ENCODE peak calls at places on chromosomes 7 and 10, in six cellular contexts. M, V, B, C, R and J are unnamed samples. For H3K27me3, the result is how much of the 10 kb centered on the place peaks cover.

GRCh38 chr10:103546401-103546800 is 52.9 kb downstream of the NEURL1 start:
- DNase-seq in M (no peak), V (peak), B (no peak), C (peak), R (no peak), J (no peak)

GRCh38 chr10:86497621-86498020 is 24.0 kb downstream of the WAPL start:
- DNase-seq in M (no peak), V (no peak), B (no peak), C (no peak), R (no peak), J (no peak)

GRCh38 chr10:22053048-22053447 is 49.5 kb upstream of the DNAJC1 start:
- DNase-seq in M (no peak), V (no peak), B (no peak), C (no peak), R (no peak), J (no peak)

GRCh38 chr7:100801833-100802568 is 25.3 kb downstream of the EPHB4 start:
- DNase-seq in M (peak), V (no peak), B (peak), C (peak), R (peak), J (no peak)

GRCh38 chr10:89625041-89625765 is 19.8 kb downstream of the PANK1 start:
- DNase-seq in M (no peak), V (no peak), B (no peak), C (no peak), R (no peak), J (no peak)

GRCh38 chr10:48551796-48552591 is 52.9 kb downstream of the ARHGAP22 start:
- DNase-seq in M (peak), V (no peak), B (peak), C (no peak), R (peak), J (no peak)

GRCh38 chr10:97713351-97713827 is at the start of gene MARVELD1:
- DNase-seq in M (peak), V (peak), B (peak), C (peak), R (peak), J (peak)

GRCh38 chr10:100776671-100777070 is 31.3 kb downstream of the PAX2 start:
- DNase-seq in M (no peak), V (no peak), B (no peak), C (no peak), R (no peak), J (no peak)

GRCh38 chr10:31288961-31289360 is 30.1 kb upstream of the ZEB1 start:
- DNase-seq in M (no peak), V (no peak), B (no peak), C (no peak), R (no peak), J (no peak)

GRCh38 chr10:119818889-119819270 is 53.8 kb downstream of the MCMBP start:
- DNase-seq in M (no peak), V (no peak), B (peak), C (no peak), R (no peak), J (no peak)

GRCh38 chr7:50940621-50941020 is 157.9 kb upstream of the GRB10 start:
- DNase-seq in M (no peak), V (no peak), B (no peak), C (no peak), R (no peak), J (no peak)

GRCh38 chr7:3399858-3400257 is 98.8 kb downstream of the SDK1 start:
- DNase-seq in M (no peak), V (no peak), B (peak), C (no peak), R (no peak), J (no peak)

GRCh38 chr7:129952164-129952652 is 552 bp downstream of the UBE2H start:
- DNase-seq in M (peak), V (peak), B (peak), C (peak), R (peak), J (no peak)

GRCh38 chr10:12741255-12741915 is 260.1 kb downstream of the CCDC3 start:
- DNase-seq in M (peak), V (peak), B (no peak), C (no peak), R (peak), J (no peak)

GRCh38 chr7:39949980-39950472 is at the start of gene CDK13:
- DNase-seq in M (peak), V (peak), B (peak), C (peak), R (peak), J (peak)

GRCh38 chr10:96118604-96119450 is 11.3 kb upstream of the ZNF518A start:
- DNase-seq in M (no peak), V (no peak), B (no peak), C (no peak), R (no peak), J (no peak)
- H3K27me3 ChIP-seq in M (under half), V (half or more), B (under half), C (under half), R (under half), J (under half)

GRCh38 chr10:23742368-23742767 is 303.5 kb downstream of the OTUD1 start:
- DNase-seq in M (no peak), V (no peak), B (no peak), C (no peak), R (no peak), J (no peak)
- H3K27ac ChIP-seq in M (no peak), V (no peak), B (no peak), C (no peak), R (no peak), J (no peak)

GRCh38 chr7:157785486-157786186 is 448.8 kb downstream of the DNAJB6 start:
- DNase-seq in M (no peak), V (no peak), B (no peak), C (no peak), R (no peak), J (no peak)
- H3K27me3 ChIP-seq in M (under half), V (under half), B (under half), C (under half), R (under half), J (under half)

DNA sequence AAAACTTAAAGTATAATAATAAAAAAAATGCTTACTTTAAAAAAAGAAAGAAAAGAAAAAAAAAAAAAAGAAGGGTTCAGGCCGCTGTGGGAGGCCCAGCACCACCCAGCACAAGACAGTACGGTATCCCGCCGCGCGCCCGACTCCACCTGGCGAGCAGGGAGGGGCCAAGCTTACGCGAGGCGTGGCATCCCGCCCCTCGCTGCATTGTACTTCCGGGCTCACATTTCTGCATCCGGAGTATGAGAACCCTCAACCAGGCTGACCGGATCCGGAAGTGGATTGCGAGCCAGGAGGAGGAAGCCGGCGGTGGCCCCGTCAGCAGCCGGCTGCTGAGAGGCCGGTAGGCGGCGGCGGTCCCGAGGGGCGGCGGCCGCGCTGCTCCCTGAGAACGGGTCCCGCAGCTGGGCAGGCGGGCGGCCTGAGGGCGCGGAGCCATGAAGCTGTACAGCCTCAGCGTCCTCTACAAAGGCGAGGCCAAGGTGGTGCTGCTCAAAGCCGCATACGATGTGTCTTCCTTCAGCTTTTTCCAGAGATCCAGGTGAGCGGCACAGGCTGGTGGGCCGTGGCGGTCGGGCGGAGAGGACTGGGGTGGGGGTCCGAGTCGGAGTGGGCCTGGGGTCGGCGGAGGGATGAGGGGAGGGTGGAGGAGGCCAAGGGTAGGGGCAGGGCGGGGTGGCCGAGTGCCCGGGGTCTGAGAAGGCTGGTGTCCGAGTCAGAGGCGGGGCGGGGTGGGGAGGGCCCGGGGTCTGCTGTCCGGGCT is at the start of gene YKT6:
- DNase-seq in M (peak), V (peak), B (peak), C (peak), R (peak), J (peak)
- H3K27ac ChIP-seq in M (no peak), V (peak), B (peak), C (peak), R (peak), J (peak)